ENCODE peak calls at places on chromosomes 11 and 22, in eight cellular contexts. K, A, T, Z, H, W, J and V are unnamed samples.
A peak's percentile ranks its signal among the peaks of the same experiment; 100 is the strongest.

GRCh38 chr11:72483412-72484186 is 49.3 kb upstream of the CLPB start:
- DNase-seq in J (peak; percentile 81), A (no peak), H (no peak), T (no peak), Z (no peak), W (no peak), K (no peak), V (no peak)

GRCh38 chr11:63762662-63763505 is 5.7 kb downstream of the ZFTA start:
- DNase-seq in H (no peak), T (peak; percentile 85), W (no peak), Z (no peak), A (no peak), K (no peak), J (peak; percentile 71), V (no peak)

GRCh38 chr11:133827556-133827955 is 17.8 kb downstream of the SPATA19 start:
- DNase-seq in T (no peak), K (no peak), W (no peak), H (no peak), Z (no peak), A (no peak), J (no peak), V (no peak)

GRCh38 chr11:65446446-65447277 is 24.1 kb downstream of the NEAT1 start:
- DNase-seq in K (no peak), W (peak; percentile 58), T (no peak), Z (no peak), A (peak; percentile 82), J (peak; percentile 62), H (no peak), V (no peak)

GRCh38 chr11:107646783-107647182 is 55.8 kb downstream of the ELMOD1 start:
- DNase-seq in A (no peak), J (no peak), K (no peak), H (no peak), Z (no peak), T (no peak), W (no peak), V (no peak)

GRCh38 chr11:85762226-85762625 is 48.7 kb downstream of the SYTL2 start:
- DNase-seq in K (no peak), A (no peak), W (no peak), T (no peak), J (no peak), Z (no peak), H (no peak), V (no peak)

GRCh38 chr11:74948546-74948897 is 369 bp downstream of the XRRA1 start:
- DNase-seq in H (no peak), Z (no peak), W (no peak), J (peak; percentile 33), T (peak; percentile 22), K (peak; percentile 38), A (no peak), V (peak; percentile 29)

GRCh38 chr22:43823911-43824665 is 12.0 kb upstream of the EFCAB6 start:
- DNase-seq in T (no peak), Z (no peak), J (no peak), K (no peak), W (peak; percentile 34), A (no peak), H (no peak), V (no peak)

GRCh38 chr11:27921472-27921871 is 186.5 kb downstream of the KIF18A start:
- DNase-seq in A (no peak), K (no peak), Z (no peak), W (no peak), H (no peak), J (peak; percentile 10), T (no peak), V (no peak)

GRCh38 chr22:37781434-37782059 is 26.2 kb upstream of the GCAT start:
- DNase-seq in T (no peak), J (no peak), W (no peak), H (no peak), A (no peak), K (peak; percentile 19), Z (no peak), V (no peak)

GRCh38 chr11:87038235-87038960 is 664 bp downstream of the TMEM135 start:
- DNase-seq in Z (no peak), T (no peak), K (peak; percentile 19), A (no peak), W (no peak), H (no peak), J (no peak), V (peak; percentile 40)

GRCh38 chr22:36352775-36353507 is 34.8 kb downstream of the MYH9 start:
- DNase-seq in T (no peak), Z (no peak), J (peak; percentile 75), W (no peak), A (no peak), K (no peak), H (no peak), V (no peak)

GRCh38 chr11:132595711-132596111 is 936.6 kb downstream of the OPCML start:
- DNase-seq in W (no peak), Z (no peak), A (no peak), T (no peak), K (no peak), H (no peak), J (peak; percentile 23), V (no peak)

GRCh38 chr22:35883028-35883620 is 145.5 kb downstream of the RBFOX2 start:
- DNase-seq in W (no peak), J (peak; percentile 65), K (peak; percentile 67), A (no peak), T (no peak), Z (no peak), H (no peak), V (peak; percentile 26)

GRCh38 chr11:118448294-118448693 is 12.0 kb downstream of the KMT2A start:
- DNase-seq in Z (no peak), T (no peak), A (no peak), W (no peak), J (peak; percentile 43), H (no peak), K (no peak), V (peak; percentile 35)

GRCh38 chr11:111347723-111348115 is 31.4 kb downstream of the POU2AF1 start:
- DNase-seq in Z (no peak), H (no peak), T (no peak), J (peak; percentile 46), K (no peak), A (no peak), W (no peak), V (peak; percentile 23)

GRCh38 chr11:114447892-114448291 is 8.6 kb downstream of the REXO2 start:
- DNase-seq in Z (no peak), A (no peak), K (no peak), J (peak; percentile 69), T (no peak), W (no peak), H (no peak), V (peak; percentile 40)

GRCh38 chr11:77042111-77042726 is 8.0 kb downstream of the B3GNT6 start:
- DNase-seq in K (no peak), H (no peak), W (no peak), Z (no peak), A (peak; percentile 38), J (no peak), T (no peak), V (no peak)

GRCh38 chr11:63761173-63761572 is 7.4 kb downstream of the ZFTA start:
- DNase-seq in J (no peak), H (no peak), A (no peak), T (no peak), Z (no peak), W (no peak), K (no peak), V (no peak)

GRCh38 chr11:72851726-72852125 is 37.5 kb downstream of the ATG16L2 start:
- DNase-seq in W (no peak), A (no peak), H (no peak), J (no peak), K (no peak), T (no peak), Z (no peak), V (no peak)

GRCh38 chr11:94128171-94128745 is 383 bp upstream of the PANX1 start:
- DNase-seq in Z (no peak), T (no peak), J (no peak), W (no peak), K (peak; percentile 58), H (no peak), A (no peak), V (peak; percentile 44)

GRCh38 chr11:12246169-12246568 is 131.2 kb upstream of the PARVA start:
- DNase-seq in J (no peak), T (no peak), W (no peak), Z (no peak), A (no peak), K (no peak), H (no peak), V (no peak)

GRCh38 chr11:105399505-105399904 is 210.4 kb upstream of the GRIA4 start:
- DNase-seq in H (no peak), J (peak; percentile 42), A (no peak), T (no peak), W (no peak), K (no peak), Z (no peak), V (no peak)

GRCh38 chr11:44574620-44575287 is 9.3 kb downstream of the CD82 start:
- DNase-seq in Z (no peak), J (peak; percentile 92), T (no peak), H (peak; percentile 71), A (no peak), W (no peak), K (peak; percentile 34), V (peak; percentile 90)